ENCODE peak calls at places on chromosomes 11 and 22, in four cellular contexts. One of them, this sample, is unnamed.

GRCh38 chr11:70913715-70914231 is 338.6 kb downstream of the SHANK2 start:
- DNase-seq in lung: no peak
- DNase-seq in esophagus muscularis mucosa: no peak
- DNase-seq in cardiac muscle cell: peak; percentile 31
- DNase-seq in this sample: no peak

GRCh38 chr22:42270178-42270511 is 308 bp downstream of the TCF20 start:
- DNase-seq in lung: peak; percentile 32
- DNase-seq in esophagus muscularis mucosa: no peak
- DNase-seq in cardiac muscle cell: no peak
- DNase-seq in this sample: no peak

GRCh38 chr22:47373648-47374272 is 611.3 kb downstream of the TBC1D22A start:
- DNase-seq in lung: no peak
- DNase-seq in esophagus muscularis mucosa: no peak
- DNase-seq in cardiac muscle cell: no peak
- DNase-seq in this sample: no peak

GRCh38 chr11:11464555-11464954 is 111.5 kb upstream of the CSNK2A3 start:
- DNase-seq in lung: no peak
- DNase-seq in esophagus muscularis mucosa: no peak
- DNase-seq in cardiac muscle cell: no peak
- DNase-seq in this sample: no peak

GRCh38 chr11:86745571-86745970 is 54.8 kb upstream of the PRSS23 start:
- DNase-seq in lung: no peak
- DNase-seq in esophagus muscularis mucosa: no peak
- DNase-seq in cardiac muscle cell: no peak
- DNase-seq in this sample: no peak

GRCh38 chr11:68455485-68455884 is 5.1 kb upstream of the PPP6R3 start:
- DNase-seq in lung: no peak
- DNase-seq in esophagus muscularis mucosa: no peak
- DNase-seq in cardiac muscle cell: no peak
- DNase-seq in this sample: no peak

GRCh38 chr11:64745523-64746328 is 1.8 kb upstream of the RASGRP2 start:
- DNase-seq in lung: peak; percentile 80
- DNase-seq in esophagus muscularis mucosa: peak; percentile 97
- DNase-seq in cardiac muscle cell: peak; percentile 91
- DNase-seq in this sample: peak; percentile 71

GRCh38 chr11:134980819-134981710 is 569.0 kb upstream of the B3GAT1 start:
- DNase-seq in lung: no peak
- DNase-seq in esophagus muscularis mucosa: peak; percentile 45
- DNase-seq in cardiac muscle cell: no peak
- DNase-seq in this sample: no peak

GRCh38 chr11:68810164-68810563 is 31.6 kb downstream of the CPT1A start:
- DNase-seq in lung: no peak
- DNase-seq in esophagus muscularis mucosa: no peak
- DNase-seq in cardiac muscle cell: peak; percentile 18
- DNase-seq in this sample: peak; percentile 64

GRCh38 chr11:65538915-65539374 is 14.1 kb downstream of the SCYL1 start:
- DNase-seq in lung: no peak
- DNase-seq in esophagus muscularis mucosa: no peak
- DNase-seq in cardiac muscle cell: no peak
- DNase-seq in this sample: no peak

GRCh38 chr11:124301482-124301881 is 12.3 kb downstream of the OR8D1 start:
- DNase-seq in lung: no peak
- DNase-seq in esophagus muscularis mucosa: no peak
- DNase-seq in cardiac muscle cell: no peak
- DNase-seq in this sample: peak; percentile 28

GRCh38 chr11:126468102-126468521 is 112.6 kb downstream of the ST3GAL4 start:
- DNase-seq in lung: no peak
- DNase-seq in esophagus muscularis mucosa: no peak
- DNase-seq in cardiac muscle cell: no peak
- DNase-seq in this sample: peak; percentile 95

GRCh38 chr11:33942954-33943353 is 51.1 kb upstream of the LMO2 start:
- DNase-seq in lung: no peak
- DNase-seq in esophagus muscularis mucosa: no peak
- DNase-seq in cardiac muscle cell: no peak
- DNase-seq in this sample: peak; percentile 54

GRCh38 chr11:86418513-86418912 is 43.8 kb downstream of the CCDC81 start:
- DNase-seq in lung: no peak
- DNase-seq in esophagus muscularis mucosa: no peak
- DNase-seq in cardiac muscle cell: no peak
- DNase-seq in this sample: no peak

GRCh38 chr22:28112548-28113043 is 193.5 kb upstream of the PITPNB start:
- DNase-seq in lung: peak; percentile 34
- DNase-seq in esophagus muscularis mucosa: no peak
- DNase-seq in cardiac muscle cell: peak; percentile 68
- DNase-seq in this sample: peak; percentile 86

GRCh38 chr11:69848196-69848595 is 29.0 kb upstream of the FGF3 start:
- DNase-seq in lung: no peak
- DNase-seq in esophagus muscularis mucosa: no peak
- DNase-seq in cardiac muscle cell: no peak
- DNase-seq in this sample: peak; percentile 46

GRCh38 chr11:34464591-34465036 is 25.9 kb downstream of the CAT start:
- DNase-seq in lung: no peak
- DNase-seq in esophagus muscularis mucosa: no peak
- DNase-seq in cardiac muscle cell: no peak
- DNase-seq in this sample: peak; percentile 40

GRCh38 chr11:47220401-47220821 is 5.6 kb downstream of the DDB2 start:
- DNase-seq in lung: no peak
- DNase-seq in esophagus muscularis mucosa: no peak
- DNase-seq in cardiac muscle cell: peak; percentile 88
- DNase-seq in this sample: peak; percentile 62

GRCh38 chr11:61890536-61891330 is 612 bp downstream of the FADS3 start:
- DNase-seq in lung: peak; percentile 44
- DNase-seq in esophagus muscularis mucosa: no peak
- DNase-seq in cardiac muscle cell: peak; percentile 69
- DNase-seq in this sample: no peak

GRCh38 chr11:110121204-110121603 is 28.0 kb downstream of the ZC3H12C start:
- DNase-seq in lung: no peak
- DNase-seq in esophagus muscularis mucosa: no peak
- DNase-seq in cardiac muscle cell: no peak
- DNase-seq in this sample: peak; percentile 44

GRCh38 chr11:34890812-34891211 is 25.4 kb downstream of the APIP start:
- DNase-seq in lung: no peak
- DNase-seq in esophagus muscularis mucosa: no peak
- DNase-seq in cardiac muscle cell: peak; percentile 52
- DNase-seq in this sample: peak; percentile 67

GRCh38 chr11:64742087-64742939 is 1.6 kb downstream of the RASGRP2 start:
- DNase-seq in lung: no peak
- DNase-seq in esophagus muscularis mucosa: no peak
- DNase-seq in cardiac muscle cell: peak; percentile 40
- DNase-seq in this sample: no peak

GRCh38 chr22:21971858-21972275 is 10.7 kb downstream of the TOP3B start:
- DNase-seq in lung: no peak
- DNase-seq in esophagus muscularis mucosa: no peak
- DNase-seq in cardiac muscle cell: no peak
- DNase-seq in this sample: no peak

GRCh38 chr11:66875376-66875775 is 18.5 kb downstream of the LRFN4 start:
- DNase-seq in lung: no peak
- DNase-seq in esophagus muscularis mucosa: no peak
- DNase-seq in cardiac muscle cell: no peak
- DNase-seq in this sample: no peak

GRCh38 chr22:19723165-19723989 is at the start of gene GP1BB:
- DNase-seq in lung: no peak
- DNase-seq in esophagus muscularis mucosa: no peak
- DNase-seq in cardiac muscle cell: peak; percentile 90
- DNase-seq in this sample: no peak
- H3K4me1 ChIP-seq in lung: no peaks in the 10 kb centered on the region
- H3K4me1 ChIP-seq in esophagus muscularis mucosa: peaks cover 45% of the 10 kb centered on the region
- H3K4me1 ChIP-seq in cardiac muscle cell: peaks cover 33% of the 10 kb centered on the region
- H3K4me1 ChIP-seq in this sample: no peaks in the 10 kb centered on the region

GRCh38 chr22:45239378-45240136 is 1.1 kb downstream of the KIAA0930 start:
- DNase-seq in lung: no peak
- DNase-seq in esophagus muscularis mucosa: no peak
- DNase-seq in cardiac muscle cell: no peak
- DNase-seq in this sample: peak; percentile 31
- H3K4me1 ChIP-seq in lung: no peaks in the 10 kb centered on the region
- H3K4me1 ChIP-seq in esophagus muscularis mucosa: peaks cover 13% of the 10 kb centered on the region
- H3K4me1 ChIP-seq in cardiac muscle cell: peaks cover 5% of the 10 kb centered on the region
- H3K4me1 ChIP-seq in this sample: peaks cover 14% of the 10 kb centered on the region

GRCh38 chr11:75158241-75158640 is 7.3 kb downstream of the SLCO2B1 start:
- DNase-seq in lung: no peak
- DNase-seq in esophagus muscularis mucosa: no peak
- DNase-seq in cardiac muscle cell: no peak
- DNase-seq in this sample: no peak
- H3K4me1 ChIP-seq in lung: no peaks in the 10 kb centered on the region
- H3K4me1 ChIP-seq in esophagus muscularis mucosa: peaks cover 24% of the 10 kb centered on the region
- H3K4me1 ChIP-seq in cardiac muscle cell: no peaks in the 10 kb centered on the region
- H3K4me1 ChIP-seq in this sample: no peaks in the 10 kb centered on the region

GRCh38 chr11:111725621-111726020 is 40.6 kb downstream of the PPP2R1B start:
- DNase-seq in lung: no peak
- DNase-seq in esophagus muscularis mucosa: no peak
- DNase-seq in cardiac muscle cell: no peak
- DNase-seq in this sample: no peak
- H3K4me1 ChIP-seq in lung: peaks cover 9% of the 10 kb centered on the region
- H3K4me1 ChIP-seq in esophagus muscularis mucosa: peaks cover 16% of the 10 kb centered on the region
- H3K4me1 ChIP-seq in cardiac muscle cell: peaks cover 29% of the 10 kb centered on the region
- H3K4me1 ChIP-seq in this sample: no peaks in the 10 kb centered on the region